ENCODE peak calls at places on chromosomes 11 and 22, in seven cellular contexts. J, K, I, U, X, G and W are unnamed samples.

GRCh38 chr22:35914665-35915476 is 113.8 kb downstream of the RBFOX2 start:
- DNase-seq in J (no peak), K (peak), I (no peak), U (peak), X (peak), G (peak), W (no peak)

GRCh38 chr22:47094861-47095330 is 332.4 kb downstream of the TBC1D22A start:
- DNase-seq in J (no peak), K (no peak), I (no peak), U (peak), X (no peak), G (no peak), W (no peak)

GRCh38 chr22:23074451-23074850 is 4.1 kb downstream of the GNAZ start:
- DNase-seq in J (no peak), K (no peak), I (no peak), U (no peak), X (no peak), G (no peak), W (no peak)

GRCh38 chr11:33063326-33063775 is 24.0 kb downstream of the TCP11L1 start:
- DNase-seq in J (no peak), K (no peak), I (no peak), U (no peak), X (no peak), G (no peak), W (no peak)

GRCh38 chr11:59801160-59801706 is 9.3 kb downstream of the MRPL16 start:
- DNase-seq in J (no peak), K (no peak), I (no peak), U (no peak), X (no peak), G (no peak), W (no peak)

GRCh38 chr22:30647536-30647935 is 12.0 kb downstream of the SLC35E4 start:
- DNase-seq in J (no peak), K (no peak), I (no peak), U (no peak), X (no peak), G (no peak), W (no peak)

GRCh38 chr11:9858822-9859221 is 194.9 kb downstream of the SWAP70 start:
- DNase-seq in J (no peak), K (peak), I (no peak), U (peak), X (no peak), G (peak), W (no peak)

GRCh38 chr22:42934338-42934737 is 77.3 kb upstream of the ARFGAP3 start:
- DNase-seq in J (no peak), K (no peak), I (no peak), U (no peak), X (no peak), G (no peak), W (no peak)

GRCh38 chr11:125239585-125240331 is 75.2 kb downstream of the PKNOX2 start:
- DNase-seq in J (no peak), K (no peak), I (no peak), U (no peak), X (no peak), G (no peak), W (no peak)